ENCODE peak calls at places on chromosome 12, in eight cellular contexts. One of them, this sample, is unnamed.

GRCh38 chr12:58301337-58302122 is 360.2 kb downstream of the ATP23 start:
- DNase-seq in COR-L47: no peak
- DNase-seq in effector CD8-positive, alpha-beta T cell: no peak
- DNase-seq in A549: no peak
- DNase-seq in hippocampal formation: no peak
- DNase-seq in C1 segment of cervical spinal cord: no peak
- DNase-seq in brain microvascular endothelial cell: no peak
- DNase-seq in caudate nucleus: no peak
- DNase-seq in this sample: no peak

GRCh38 chr12:74111688-74112360 is 425.8 kb upstream of the ATXN7L3B start:
- DNase-seq in COR-L47: no peak
- DNase-seq in effector CD8-positive, alpha-beta T cell: no peak
- DNase-seq in A549: no peak
- DNase-seq in hippocampal formation: peak; percentile 10
- DNase-seq in C1 segment of cervical spinal cord: no peak
- DNase-seq in brain microvascular endothelial cell: peak; percentile 25
- DNase-seq in caudate nucleus: no peak
- DNase-seq in this sample: no peak

GRCh38 chr12:2244013-2244861 is 191.4 kb downstream of the CACNA1C start:
- DNase-seq in COR-L47: no peak
- DNase-seq in effector CD8-positive, alpha-beta T cell: no peak
- DNase-seq in A549: no peak
- DNase-seq in hippocampal formation: no peak
- DNase-seq in C1 segment of cervical spinal cord: no peak
- DNase-seq in brain microvascular endothelial cell: peak; percentile 92
- DNase-seq in caudate nucleus: no peak
- DNase-seq in this sample: peak; percentile 86

GRCh38 chr12:49050507-49051372 is 9.9 kb downstream of the KMT2D start:
- DNase-seq in COR-L47: no peak
- DNase-seq in effector CD8-positive, alpha-beta T cell: no peak
- DNase-seq in A549: no peak
- DNase-seq in hippocampal formation: no peak
- DNase-seq in C1 segment of cervical spinal cord: no peak
- DNase-seq in brain microvascular endothelial cell: no peak
- DNase-seq in caudate nucleus: no peak
- DNase-seq in this sample: no peak

GRCh38 chr12:126772171-126772864 is 1494.7 kb upstream of the TMEM132C start:
- DNase-seq in COR-L47: no peak
- DNase-seq in effector CD8-positive, alpha-beta T cell: no peak
- DNase-seq in A549: peak; percentile 2
- DNase-seq in hippocampal formation: no peak
- DNase-seq in C1 segment of cervical spinal cord: no peak
- DNase-seq in brain microvascular endothelial cell: no peak
- DNase-seq in caudate nucleus: no peak
- DNase-seq in this sample: peak; percentile 6

GRCh38 chr12:63821781-63822251 is 22.7 kb upstream of the SRGAP1 start:
- DNase-seq in COR-L47: no peak
- DNase-seq in effector CD8-positive, alpha-beta T cell: no peak
- DNase-seq in A549: no peak
- DNase-seq in hippocampal formation: no peak
- DNase-seq in C1 segment of cervical spinal cord: no peak
- DNase-seq in brain microvascular endothelial cell: peak; percentile 41
- DNase-seq in caudate nucleus: no peak
- DNase-seq in this sample: no peak

GRCh38 chr12:63362166-63362565 is 211.2 kb upstream of the AVPR1A start:
- DNase-seq in COR-L47: no peak
- DNase-seq in effector CD8-positive, alpha-beta T cell: no peak
- DNase-seq in A549: no peak
- DNase-seq in hippocampal formation: no peak
- DNase-seq in C1 segment of cervical spinal cord: no peak
- DNase-seq in brain microvascular endothelial cell: no peak
- DNase-seq in caudate nucleus: no peak
- DNase-seq in this sample: no peak

GRCh38 chr12:71594214-71594948 is 69.3 kb downstream of the ZFC3H1 start:
- DNase-seq in COR-L47: no peak
- DNase-seq in effector CD8-positive, alpha-beta T cell: no peak
- DNase-seq in A549: peak; percentile 6
- DNase-seq in hippocampal formation: no peak
- DNase-seq in C1 segment of cervical spinal cord: no peak
- DNase-seq in brain microvascular endothelial cell: peak; percentile 29
- DNase-seq in caudate nucleus: no peak
- DNase-seq in this sample: no peak

GRCh38 chr12:47219243-47219642 is 139.5 kb upstream of the AMIGO2 start:
- DNase-seq in COR-L47: no peak
- DNase-seq in effector CD8-positive, alpha-beta T cell: no peak
- DNase-seq in A549: peak; percentile 47
- DNase-seq in hippocampal formation: no peak
- DNase-seq in C1 segment of cervical spinal cord: no peak
- DNase-seq in brain microvascular endothelial cell: peak; percentile 23
- DNase-seq in caudate nucleus: no peak
- DNase-seq in this sample: no peak

GRCh38 chr12:12925383-12925782 is 26.6 kb downstream of the GPRC5D start:
- DNase-seq in COR-L47: no peak
- DNase-seq in effector CD8-positive, alpha-beta T cell: no peak
- DNase-seq in A549: no peak
- DNase-seq in hippocampal formation: no peak
- DNase-seq in C1 segment of cervical spinal cord: no peak
- DNase-seq in brain microvascular endothelial cell: no peak
- DNase-seq in caudate nucleus: no peak
- DNase-seq in this sample: no peak

GRCh38 chr12:104094284-104094683 is 30.0 kb downstream of the HCFC2 start:
- DNase-seq in COR-L47: no peak
- DNase-seq in effector CD8-positive, alpha-beta T cell: no peak
- DNase-seq in A549: no peak
- DNase-seq in hippocampal formation: no peak
- DNase-seq in C1 segment of cervical spinal cord: no peak
- DNase-seq in brain microvascular endothelial cell: peak; percentile 11
- DNase-seq in caudate nucleus: no peak
- DNase-seq in this sample: no peak

GRCh38 chr12:96698965-96699364 is 208.1 kb upstream of the NEDD1 start:
- DNase-seq in COR-L47: no peak
- DNase-seq in effector CD8-positive, alpha-beta T cell: no peak
- DNase-seq in A549: no peak
- DNase-seq in hippocampal formation: no peak
- DNase-seq in C1 segment of cervical spinal cord: no peak
- DNase-seq in brain microvascular endothelial cell: no peak
- DNase-seq in caudate nucleus: no peak
- DNase-seq in this sample: no peak

GRCh38 chr12:116863275-116863767 is 17.9 kb downstream of the HRK start:
- DNase-seq in COR-L47: no peak
- DNase-seq in effector CD8-positive, alpha-beta T cell: no peak
- DNase-seq in A549: no peak
- DNase-seq in hippocampal formation: no peak
- DNase-seq in C1 segment of cervical spinal cord: no peak
- DNase-seq in brain microvascular endothelial cell: peak; percentile 18
- DNase-seq in caudate nucleus: no peak
- DNase-seq in this sample: no peak

This sample was measured in HTR-8/SVneo.